ENCODE peak calls at places on chromosomes 12 and 14, in ten cellular contexts. M is posterior vena cava; K is stimulated activated CD8-positive, alpha-beta memory T cell treated with anti-CD3 and anti-CD28 coated beads, Interleukin-4, amount 100 ng/mL, for 4 hours; V is tibial artery; I is left cardiac atrium; S is NCI-H2081; C is anterior cingulate cortex; D is activated T-cell treated with anti-CD3 and anti-CD28 coated beads, Interleukin-2, amount 50 U/mL, for 24 hours; J is type B pancreatic cell; T is stimulated activated naive CD8-positive, alpha-beta T cell treated with anti-CD3 and anti-CD28 coated beads, Interleukin-15, Interleukin-2, amounts not matched to agents 100 U/mL and 50 U/mL, for 24 hours. H is an unnamed sample.

GRCh38 chr12:30792648-30793499 is 38.1 kb upstream of the CAPRIN2 start:
- DNase-seq in D (no peak), J (no peak), K (no peak), T (no peak), S (no peak), V (no peak), C (no peak), M (no peak), I (no peak), H (no peak)

GRCh38 chr12:91990525-91990924 is 155.1 kb downstream of the BTG1 start:
- DNase-seq in D (no peak), K (no peak), V (no peak), M (no peak), I (no peak), T (no peak), J (no peak), S (no peak), C (no peak), H (no peak)

GRCh38 chr12:29216797-29217583 is 67.9 kb downstream of the FAR2 start:
- DNase-seq in J (no peak), K (no peak), I (no peak), S (no peak), T (no peak), V (no peak), C (no peak), D (no peak), M (no peak), H (no peak)

GRCh38 chr12:130537655-130538054 is 178.4 kb downstream of the RIMBP2 start:
- DNase-seq in C (no peak), I (no peak), J (no peak), S (peak), K (no peak), T (no peak), M (no peak), V (no peak), D (no peak), H (no peak)

GRCh38 chr12:19223018-19223417 is 93.5 kb downstream of the PLEKHA5 start:
- DNase-seq in I (no peak), M (no peak), J (no peak), D (no peak), V (no peak), S (peak), K (no peak), T (no peak), C (no peak), H (peak)

GRCh38 chr12:27573972-27574371 is 50.0 kb downstream of the PPFIBP1 start:
- DNase-seq in K (no peak), V (no peak), C (no peak), M (no peak), J (no peak), I (no peak), S (no peak), T (no peak), D (no peak), H (no peak)

GRCh38 chr12:41439134-41439533 is 251.0 kb downstream of the PDZRN4 start:
- DNase-seq in V (no peak), I (no peak), M (no peak), C (no peak), D (no peak), J (no peak), T (no peak), S (no peak), K (no peak), H (no peak)

GRCh38 chr14:105908481-105908911 is 382.1 kb downstream of the TMEM121 start:
- DNase-seq in C (no peak), K (no peak), V (no peak), D (no peak), T (peak), J (no peak), M (no peak), I (no peak), S (no peak), H (no peak)

GRCh38 chr14:55101698-55102097 is 27.4 kb upstream of the LGALS3 start:
- DNase-seq in S (no peak), J (no peak), T (no peak), I (no peak), D (no peak), V (no peak), K (no peak), M (no peak), C (no peak), H (no peak)

GRCh38 chr12:85279449-85280137 is 427 bp upstream of the ALX1 start:
- DNase-seq in I (no peak), K (no peak), C (no peak), V (no peak), T (no peak), M (no peak), D (no peak), J (no peak), S (no peak), H (no peak)

GRCh38 chr12:52906049-52906645 is 1.3 kb upstream of the KRT8 start:
- DNase-seq in V (no peak), I (no peak), S (no peak), D (no peak), J (no peak), T (no peak), C (no peak), K (no peak), M (no peak), H (peak)

GRCh38 chr12:93741741-93742085 is 64.5 kb downstream of the CRADD start:
- DNase-seq in K (no peak), D (no peak), C (no peak), S (no peak), I (no peak), T (peak), J (no peak), V (no peak), M (no peak), H (peak)

GRCh38 chr14:77041837-77042557 is 13.5 kb upstream of the IRF2BPL start:
- DNase-seq in C (peak), M (no peak), K (no peak), S (no peak), T (no peak), V (peak), I (peak), J (no peak), D (no peak), H (peak)

GRCh38 chr14:92922883-92923743 is at the start of gene CHGA:
- DNase-seq in I (peak), K (peak), V (no peak), D (peak), M (no peak), T (peak), C (peak), S (peak), J (peak), H (peak)

GRCh38 chr12:93622485-93622884 is 50.0 kb downstream of the SOCS2 start:
- DNase-seq in D (no peak), M (no peak), C (no peak), S (no peak), I (no peak), V (no peak), T (no peak), K (no peak), J (peak), H (peak)

GRCh38 chr14:83260751-83261150 is 1727.1 kb upstream of the SEL1L start:
- DNase-seq in V (no peak), C (no peak), I (no peak), D (no peak), J (no peak), M (no peak), S (no peak), T (no peak), K (no peak), H (no peak)

GRCh38 chr12:28909291-28909690 is 239.8 kb upstream of the FAR2 start:
- DNase-seq in T (no peak), M (no peak), V (no peak), C (no peak), I (no peak), D (no peak), S (no peak), K (no peak), J (no peak), H (no peak)

GRCh38 chr12:25767613-25768012 is 190.9 kb upstream of the RASSF8 start:
- DNase-seq in C (no peak), D (no peak), J (no peak), T (no peak), K (no peak), S (no peak), M (no peak), I (no peak), V (no peak), H (no peak)

GRCh38 chr14:65287264-65288131 is 125.0 kb upstream of the FUT8 start:
- DNase-seq in V (no peak), S (no peak), K (peak), T (peak), J (no peak), M (no peak), D (peak), C (no peak), I (no peak), H (no peak)

GRCh38 chr12:107130830-107131760 is 37.7 kb upstream of the CRY1 start:
- DNase-seq in V (no peak), S (peak), I (no peak), T (no peak), J (no peak), C (no peak), D (no peak), K (no peak), M (no peak), H (peak)